ENCODE peak calls at places on chromosomes 6 and 20, in eight cellular contexts. B is left ventricle myocardium inferior, J is BE2C, H is Peyer's patch, O is right lobe of liver, W is lower leg skin, C is psoas muscle, S is K562. F is an unnamed sample.

GRCh38 chr6:89197141-89197540 is 20.0 kb downstream of the GABRR1 start:
- DNase-seq in B (no peak), J (no peak), H (no peak), O (no peak), W (no peak), C (no peak), S (no peak), F (no peak)

GRCh38 chr6:30350519-30350918 is 5.6 kb downstream of the RPP21 start:
- DNase-seq in B (no peak), J (no peak), H (no peak), O (no peak), W (no peak), C (no peak), S (no peak), F (no peak)

GRCh38 chr6:79526897-79527296 is 10.3 kb downstream of the LCA5 start:
- DNase-seq in B (no peak), J (no peak), H (no peak), O (no peak), W (no peak), C (no peak), S (peak; percentile 36), F (no peak)

GRCh38 chr6:142822882-142823578 is 121.9 kb downstream of the HIVEP2 start:
- DNase-seq in B (no peak), J (peak; percentile 75), H (no peak), O (no peak), W (no peak), C (peak; percentile 34), S (peak; percentile 73), F (peak; percentile 72)

GRCh38 chr20:40986774-40987173 is 41.8 kb upstream of the TOP1 start:
- DNase-seq in B (no peak), J (no peak), H (no peak), O (no peak), W (no peak), C (no peak), S (no peak), F (no peak)

GRCh38 chr6:169933251-169933821 is 181.9 kb downstream of the ERMARD start:
- DNase-seq in B (no peak), J (no peak), H (no peak), O (no peak), W (no peak), C (no peak), S (no peak), F (no peak)

GRCh38 chr20:14445310-14445709 is 107.9 kb upstream of the FLRT3 start:
- DNase-seq in B (no peak), J (no peak), H (no peak), O (no peak), W (no peak), C (no peak), S (no peak), F (no peak)

GRCh38 chr20:62929051-62929538 is 2.8 kb upstream of the DIDO1 start:
- DNase-seq in B (peak; percentile 77), J (no peak), H (peak; percentile 83), O (peak; percentile 86), W (peak; percentile 92), C (peak; percentile 67), S (peak; percentile 63), F (no peak)

GRCh38 chr20:54550776-54551396 is 75.5 kb downstream of the DOK5 start:
- DNase-seq in B (no peak), J (no peak), H (no peak), O (no peak), W (no peak), C (no peak), S (no peak), F (no peak)

GRCh38 chr6:168071620-168072019 is 7.4 kb downstream of the FRMD1 start:
- DNase-seq in B (no peak), J (no peak), H (peak; percentile 50), O (no peak), W (no peak), C (no peak), S (peak; percentile 33), F (no peak)

GRCh38 chr6:16676978-16677377 is 84.3 kb downstream of the ATXN1 start:
- DNase-seq in B (no peak), J (no peak), H (no peak), O (no peak), W (no peak), C (no peak), S (no peak), F (no peak)
- H3K4me3 ChIP-seq in B (peak overlapping the region; percentile 14), J (no peak overlapping the region), H (no peak overlapping the region), O (no peak overlapping the region), W (no peak overlapping the region), C (peak overlapping the region; percentile 9), S (no peak overlapping the region), F (no peak overlapping the region)

GRCh38 chr20:16571333-16571732 is 1.9 kb downstream of the KIF16B start:
- DNase-seq in B (no peak), J (no peak), H (no peak), O (no peak), W (no peak), C (no peak), S (no peak), F (no peak)

GRCh38 chr20:16576219-16576618 is 3.0 kb upstream of the KIF16B start:
- DNase-seq in B (no peak), J (no peak), H (no peak), O (no peak), W (no peak), C (no peak), S (peak; percentile 75), F (no peak)

GRCh38 chr20:16575390-16576140 is 2.3 kb upstream of the KIF16B start:
- DNase-seq in B (no peak), J (no peak), H (no peak), O (no peak), W (no peak), C (no peak), S (peak; percentile 13), F (peak; percentile 17)

GRCh38 chr20:16573011-16573965 is at the start of gene KIF16B:
- DNase-seq in B (peak; percentile 93), J (peak; percentile 94), H (peak; percentile 96), O (peak; percentile 95), W (peak; percentile 98), C (peak; percentile 92), S (peak; percentile 90), F (peak; percentile 94)

DNA sequence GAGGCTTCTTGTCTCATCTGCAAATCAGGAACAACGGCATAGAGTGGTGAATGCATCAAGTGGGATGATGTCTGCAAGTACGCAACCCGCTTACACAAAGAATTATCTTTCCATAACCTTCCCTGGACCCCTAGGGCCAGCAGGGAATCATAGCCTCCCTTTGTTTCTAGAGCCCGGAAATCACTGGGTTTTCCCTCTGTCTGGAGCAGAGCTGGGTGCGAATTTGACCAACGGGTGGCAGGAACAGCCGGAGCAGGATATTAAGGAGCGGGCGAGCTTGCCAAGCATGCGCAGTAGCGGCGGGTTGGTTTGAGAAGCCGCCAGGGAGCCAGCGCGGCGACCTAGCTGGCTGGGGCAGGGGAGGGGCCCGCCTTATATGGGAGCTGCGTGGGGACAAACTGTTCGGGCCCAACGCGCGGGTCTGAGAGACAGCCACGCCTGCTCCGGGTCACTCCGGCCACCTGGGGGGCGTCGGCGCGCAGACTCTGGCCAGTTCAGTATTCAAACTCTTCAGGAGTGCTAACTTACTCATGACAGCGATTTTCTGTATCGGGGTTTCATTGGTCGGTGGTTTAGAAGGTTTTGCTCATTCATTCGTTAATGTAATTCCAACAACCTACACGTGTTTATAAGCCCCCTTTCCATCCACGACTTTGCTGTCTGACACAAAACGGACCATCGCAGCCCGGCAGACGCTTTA is 1.6 kb upstream of the KIF16B start:
- DNase-seq in B (peak; percentile 94), J (peak; percentile 91), H (peak; percentile 94), O (peak; percentile 91), W (peak; percentile 97), C (peak; percentile 92), S (peak; percentile 91), F (peak; percentile 86)
- H3K4me3 ChIP-seq in B (peak overlapping the region; percentile 98), J (peak overlapping the region; percentile 52), H (peak overlapping the region; percentile 47), O (peak overlapping the region; percentile 57), W (no peak overlapping the region), C (peak overlapping the region; percentile 89), S (peak overlapping the region; percentile 75), F (peak overlapping the region; percentile 58)

GRCh38 chr6:25270559-25270958 is 8.6 kb upstream of the CARMIL1 start:
- DNase-seq in B (no peak), J (no peak), H (no peak), O (no peak), W (no peak), C (no peak), S (no peak), F (no peak)

GRCh38 chr6:25263602-25264001 is 15.6 kb upstream of the CARMIL1 start:
- DNase-seq in B (no peak), J (no peak), H (no peak), O (no peak), W (no peak), C (no peak), S (no peak), F (no peak)

GRCh38 chr6:25266425-25267135 is 12.6 kb upstream of the CARMIL1 start:
- DNase-seq in B (no peak), J (no peak), H (no peak), O (no peak), W (no peak), C (no peak), S (no peak), F (no peak)

GRCh38 chr6:25267662-25268061 is 11.5 kb upstream of the CARMIL1 start:
- DNase-seq in B (no peak), J (no peak), H (no peak), O (no peak), W (no peak), C (no peak), S (no peak), F (no peak)
- H3K4me3 ChIP-seq in B (no peak overlapping the region), J (no peak overlapping the region), H (no peak overlapping the region), O (no peak overlapping the region), W (no peak overlapping the region), C (no peak overlapping the region), S (no peak overlapping the region), F (no peak overlapping the region)

GRCh38 chr6:27650620-27651370 is 177.9 kb upstream of the ZNF184 start:
- DNase-seq in B (no peak), J (peak; percentile 71), H (no peak), O (no peak), W (no peak), C (no peak), S (peak; percentile 93), F (peak; percentile 75)
- H3K4me3 ChIP-seq in B (no peak overlapping the region), J (peak overlapping the region; percentile 65), H (no peak overlapping the region), O (no peak overlapping the region), W (no peak overlapping the region), C (no peak overlapping the region), S (peak overlapping the region; percentile 44), F (peak overlapping the region; percentile 33)